ENCODE peak calls at places on chromosomes 12 and 14, in eight cellular contexts. X, K, C, I, Y, V, G and H are unnamed samples.

GRCh38 chr12:131832393-131833231 is 4.4 kb downstream of the MMP17 start:
- DNase-seq in Y (no peak), V (no peak), K (peak; percentile 23), C (peak; percentile 33), X (no peak), I (no peak), G (no peak), H (peak; percentile 78)

GRCh38 chr14:51562816-51563215 is 88.9 kb upstream of the FRMD6 start:
- DNase-seq in Y (no peak), G (no peak), V (no peak), C (no peak), I (no peak), K (peak; percentile 71), X (no peak), H (no peak)

GRCh38 chr12:62552906-62553556 is 86.4 kb downstream of the MON2 start:
- DNase-seq in K (no peak), Y (no peak), C (no peak), V (no peak), X (no peak), I (no peak), G (no peak), H (no peak)

GRCh38 chr12:103333676-103334075 is 162.1 kb downstream of the C12orf42 start:
- DNase-seq in V (no peak), I (no peak), C (no peak), K (no peak), G (no peak), X (no peak), Y (no peak), H (no peak)

GRCh38 chr12:3148366-3149000 is 71.3 kb downstream of the TSPAN9 start:
- DNase-seq in K (no peak), G (no peak), C (no peak), X (no peak), I (no peak), Y (no peak), V (no peak), H (no peak)

GRCh38 chr14:55102141-55102547 is 26.9 kb upstream of the LGALS3 start:
- DNase-seq in K (peak; percentile 81), Y (peak; percentile 26), V (peak; percentile 99), C (peak; percentile 99), G (peak; percentile 64), I (no peak), X (peak; percentile 90), H (peak; percentile 100)

GRCh38 chr14:32230695-32231280 is 27.7 kb upstream of the RNU6-8 start:
- DNase-seq in Y (no peak), X (no peak), C (peak; percentile 29), K (peak; percentile 64), G (no peak), V (peak; percentile 84), I (no peak), H (no peak)

GRCh38 chr12:120719496-120720233 is 6.0 kb upstream of the ACADS start:
- DNase-seq in C (no peak), Y (no peak), I (no peak), V (no peak), X (no peak), G (no peak), K (no peak), H (no peak)

GRCh38 chr12:71164877-71165197 is 7.0 kb upstream of the TSPAN8 start:
- DNase-seq in Y (no peak), G (no peak), K (peak; percentile 5), V (no peak), X (no peak), C (no peak), I (no peak), H (no peak)

GRCh38 chr12:106078358-106079025 is 60.3 kb downstream of the NUAK1 start:
- DNase-seq in X (no peak), C (peak; percentile 57), V (peak; percentile 73), I (no peak), G (no peak), Y (no peak), K (peak; percentile 73), H (peak; percentile 65)

GRCh38 chr12:53190108-53190729 is 9.5 kb upstream of the CSAD start:
- DNase-seq in I (peak; percentile 94), X (no peak), K (peak; percentile 28), Y (no peak), C (peak; percentile 71), V (no peak), G (peak; percentile 73), H (peak; percentile 58)

GRCh38 chr12:60138526-60138925 is 542.7 kb downstream of the SLC16A7 start:
- DNase-seq in I (no peak), Y (no peak), G (no peak), K (no peak), C (no peak), X (no peak), V (no peak), H (peak; percentile 2)

GRCh38 chr14:21526672-21527319 is 650 bp upstream of the SALL2 start:
- DNase-seq in X (no peak), I (no peak), K (no peak), V (no peak), G (peak; percentile 80), C (no peak), Y (no peak), H (no peak)

GRCh38 chr14:63725786-63726185 is 2.1 kb downstream of the SGPP1 start:
- DNase-seq in G (no peak), C (no peak), K (no peak), V (no peak), I (no peak), Y (no peak), X (no peak), H (no peak)

GRCh38 chr12:48980953-48981756 is 3.0 kb downstream of the WNT1 start:
- DNase-seq in X (no peak), V (no peak), C (no peak), G (peak; percentile 27), Y (no peak), K (no peak), I (peak; percentile 78), H (no peak)

GRCh38 chr12:127944211-127944899 is 322.6 kb upstream of the TMEM132C start:
- DNase-seq in I (no peak), K (no peak), Y (no peak), G (no peak), V (no peak), C (no peak), X (no peak), H (no peak)

GRCh38 chr14:100657780-100658513 is 68.7 kb upstream of the DLK1 start:
- DNase-seq in Y (no peak), V (no peak), X (no peak), K (no peak), I (no peak), C (no peak), G (no peak), H (no peak)